ENCODE peak calls at places on chromosomes 12 and 14, in nine cellular contexts. X is activated naive CD4-positive, alpha-beta T cell; E is germinal center; R is cardiac muscle cell; V is GM04503; Z is testis; B is IMR-90; U is stimulated activated CD4-positive, alpha-beta T cell treated with anti-CD3 and anti-CD28 coated beads, Interleukin-4, amount 100 ng/mL, for 48 hours; T is NCI-H510A treated with DMSO at 0.1 percent for 48 hours. O is an unnamed sample.

GRCh38 chr12:55705802-55706402 is 1.8 kb downstream of the ITGA7 start:
- DNase-seq in X (no peak), E (peak), R (no peak), V (no peak), Z (no peak), B (no peak), U (no peak), T (no peak), O (no peak)

GRCh38 chr14:35532783-35533356 is 1.1 kb upstream of the INSM2 start:
- DNase-seq in X (no peak), E (no peak), R (no peak), V (no peak), Z (no peak), B (no peak), U (peak), T (no peak), O (no peak)

GRCh38 chr12:94091624-94092023 is 56.8 kb upstream of the PLXNC1 start:
- DNase-seq in X (no peak), E (no peak), R (no peak), V (no peak), Z (no peak), B (no peak), U (no peak), T (no peak), O (peak)

GRCh38 chr14:76484355-76484754 is 108.4 kb downstream of the ESRRB start:
- DNase-seq in X (no peak), E (no peak), R (no peak), V (no peak), Z (no peak), B (no peak), U (no peak), T (no peak), O (no peak)

GRCh38 chr14:101973356-101973755 is 9.0 kb downstream of the DYNC1H1 start:
- DNase-seq in X (no peak), E (no peak), R (no peak), V (no peak), Z (no peak), B (no peak), U (no peak), T (no peak), O (no peak)

GRCh38 chr14:53016491-53016890 is 65.6 kb upstream of the FERMT2 start:
- DNase-seq in X (no peak), E (no peak), R (no peak), V (no peak), Z (no peak), B (peak), U (no peak), T (no peak), O (peak)

GRCh38 chr12:124036117-124037109 is 63.4 kb downstream of the ZNF664 start:
- DNase-seq in X (no peak), E (peak), R (peak), V (no peak), Z (peak), B (peak), U (peak), T (peak), O (peak)

GRCh38 chr12:104710940-104711725 is 247.0 kb downstream of the SLC41A2 start:
- DNase-seq in X (no peak), E (no peak), R (peak), V (peak), Z (no peak), B (peak), U (no peak), T (no peak), O (peak)

GRCh38 chr14:91373591-91374245 is 43.9 kb downstream of the CCDC88C start:
- DNase-seq in X (no peak), E (peak), R (no peak), V (no peak), Z (no peak), B (no peak), U (no peak), T (no peak), O (no peak)

GRCh38 chr14:55964081-55964480 is 154.1 kb upstream of the PELI2 start:
- DNase-seq in X (no peak), E (no peak), R (no peak), V (no peak), Z (no peak), B (no peak), U (no peak), T (no peak), O (no peak)

O was measured in iris pigment epithelial cell.